ENCODE peak calls at places on chromosome 7, in nine cellular contexts. One of them, this sample, is unnamed.

GRCh38 chr7:95716357-95717122 is 55.8 kb upstream of the DYNC1I1 start:
- DNase-seq in CD8-positive, alpha-beta memory T cell: no peak
- DNase-seq in CD8-positive, alpha-beta T cell: no peak
- DNase-seq in NT2/D1: no peak
- DNase-seq in left ventricle myocardium inferior: no peak
- DNase-seq in neural progenitor cell: no peak
- DNase-seq in GM23248: no peak
- DNase-seq in CD4-positive, CD25-positive, alpha-beta regulatory T cell: no peak
- DNase-seq in upper lobe of left lung: no peak
- DNase-seq in this sample: no peak

GRCh38 chr7:106329971-106330733 is 45.4 kb upstream of the NAMPT start:
- DNase-seq in CD8-positive, alpha-beta memory T cell: no peak
- DNase-seq in neural progenitor cell: no peak
- DNase-seq in CD8-positive, alpha-beta T cell: no peak
- DNase-seq in upper lobe of left lung: no peak
- DNase-seq in NT2/D1: no peak
- DNase-seq in CD4-positive, CD25-positive, alpha-beta regulatory T cell: no peak
- DNase-seq in left ventricle myocardium inferior: no peak
- DNase-seq in GM23248: peak; percentile 65
- DNase-seq in this sample: no peak

GRCh38 chr7:85186521-85187241 is at the start of gene SEMA3D:
- DNase-seq in CD4-positive, CD25-positive, alpha-beta regulatory T cell: no peak
- DNase-seq in CD8-positive, alpha-beta T cell: no peak
- DNase-seq in CD8-positive, alpha-beta memory T cell: no peak
- DNase-seq in left ventricle myocardium inferior: peak; percentile 51
- DNase-seq in neural progenitor cell: peak; percentile 92
- DNase-seq in upper lobe of left lung: peak; percentile 94
- DNase-seq in NT2/D1: peak; percentile 83
- DNase-seq in GM23248: peak; percentile 94
- DNase-seq in this sample: peak; percentile 80

GRCh38 chr7:1459930-1460756 is 873 bp upstream of the MICALL2 start:
- DNase-seq in GM23248: peak; percentile 56
- DNase-seq in neural progenitor cell: no peak
- DNase-seq in CD8-positive, alpha-beta memory T cell: peak; percentile 6
- DNase-seq in NT2/D1: no peak
- DNase-seq in upper lobe of left lung: no peak
- DNase-seq in CD8-positive, alpha-beta T cell: no peak
- DNase-seq in left ventricle myocardium inferior: peak; percentile 35
- DNase-seq in CD4-positive, CD25-positive, alpha-beta regulatory T cell: no peak
- DNase-seq in this sample: no peak

GRCh38 chr7:55971045-55971444 is 6.7 kb downstream of the NIPSNAP2 start:
- DNase-seq in left ventricle myocardium inferior: no peak
- DNase-seq in upper lobe of left lung: no peak
- DNase-seq in CD4-positive, CD25-positive, alpha-beta regulatory T cell: no peak
- DNase-seq in NT2/D1: no peak
- DNase-seq in CD8-positive, alpha-beta T cell: no peak
- DNase-seq in GM23248: no peak
- DNase-seq in neural progenitor cell: no peak
- DNase-seq in CD8-positive, alpha-beta memory T cell: no peak
- DNase-seq in this sample: no peak

GRCh38 chr7:1733206-1733907 is 63.3 kb downstream of the ELFN1 start:
- DNase-seq in NT2/D1: no peak
- DNase-seq in CD8-positive, alpha-beta T cell: no peak
- DNase-seq in CD8-positive, alpha-beta memory T cell: no peak
- DNase-seq in GM23248: no peak
- DNase-seq in left ventricle myocardium inferior: peak; percentile 40
- DNase-seq in neural progenitor cell: no peak
- DNase-seq in CD4-positive, CD25-positive, alpha-beta regulatory T cell: no peak
- DNase-seq in upper lobe of left lung: peak; percentile 47
- DNase-seq in this sample: no peak

GRCh38 chr7:108062250-108063014 is 59.5 kb upstream of the LAMB1 start:
- DNase-seq in NT2/D1: no peak
- DNase-seq in left ventricle myocardium inferior: no peak
- DNase-seq in CD8-positive, alpha-beta memory T cell: no peak
- DNase-seq in upper lobe of left lung: no peak
- DNase-seq in CD4-positive, CD25-positive, alpha-beta regulatory T cell: no peak
- DNase-seq in CD8-positive, alpha-beta T cell: no peak
- DNase-seq in GM23248: peak; percentile 56
- DNase-seq in neural progenitor cell: no peak
- DNase-seq in this sample: no peak

GRCh38 chr7:142391191-142391992 is 133.5 kb upstream of the PRSS58 start:
- DNase-seq in CD8-positive, alpha-beta T cell: peak; percentile 45
- DNase-seq in upper lobe of left lung: peak; percentile 23
- DNase-seq in CD4-positive, CD25-positive, alpha-beta regulatory T cell: no peak
- DNase-seq in left ventricle myocardium inferior: no peak
- DNase-seq in neural progenitor cell: peak; percentile 82
- DNase-seq in GM23248: peak; percentile 35
- DNase-seq in NT2/D1: peak; percentile 46
- DNase-seq in CD8-positive, alpha-beta memory T cell: no peak
- DNase-seq in this sample: peak; percentile 57

GRCh38 chr7:100957832-100958421 is 8.6 kb downstream of the MUC3A start:
- DNase-seq in CD8-positive, alpha-beta T cell: no peak
- DNase-seq in CD8-positive, alpha-beta memory T cell: no peak
- DNase-seq in left ventricle myocardium inferior: no peak
- DNase-seq in CD4-positive, CD25-positive, alpha-beta regulatory T cell: no peak
- DNase-seq in NT2/D1: no peak
- DNase-seq in upper lobe of left lung: no peak
- DNase-seq in neural progenitor cell: no peak
- DNase-seq in GM23248: no peak
- DNase-seq in this sample: no peak

GRCh38 chr7:68476966-68477365 is 1121.3 kb upstream of the AUTS2 start:
- DNase-seq in upper lobe of left lung: no peak
- DNase-seq in CD8-positive, alpha-beta memory T cell: no peak
- DNase-seq in GM23248: no peak
- DNase-seq in CD8-positive, alpha-beta T cell: no peak
- DNase-seq in left ventricle myocardium inferior: no peak
- DNase-seq in NT2/D1: no peak
- DNase-seq in CD4-positive, CD25-positive, alpha-beta regulatory T cell: no peak
- DNase-seq in neural progenitor cell: no peak
- DNase-seq in this sample: no peak

GRCh38 chr7:85292908-85293576 is 106.2 kb upstream of the SEMA3D start:
- DNase-seq in upper lobe of left lung: no peak
- DNase-seq in left ventricle myocardium inferior: no peak
- DNase-seq in CD4-positive, CD25-positive, alpha-beta regulatory T cell: no peak
- DNase-seq in neural progenitor cell: no peak
- DNase-seq in GM23248: no peak
- DNase-seq in CD8-positive, alpha-beta memory T cell: no peak
- DNase-seq in CD8-positive, alpha-beta T cell: no peak
- DNase-seq in NT2/D1: no peak
- DNase-seq in this sample: no peak

GRCh38 chr7:82527831-82528230 is 84.3 kb upstream of the CACNA2D1 start:
- DNase-seq in upper lobe of left lung: no peak
- DNase-seq in left ventricle myocardium inferior: no peak
- DNase-seq in GM23248: peak; percentile 50
- DNase-seq in CD8-positive, alpha-beta memory T cell: no peak
- DNase-seq in CD4-positive, CD25-positive, alpha-beta regulatory T cell: no peak
- DNase-seq in NT2/D1: no peak
- DNase-seq in CD8-positive, alpha-beta T cell: no peak
- DNase-seq in neural progenitor cell: no peak
- DNase-seq in this sample: no peak

GRCh38 chr7:134196439-134196838 is 69.3 kb downstream of the LRGUK start:
- DNase-seq in GM23248: no peak
- DNase-seq in CD8-positive, alpha-beta T cell: no peak
- DNase-seq in NT2/D1: no peak
- DNase-seq in upper lobe of left lung: no peak
- DNase-seq in left ventricle myocardium inferior: no peak
- DNase-seq in CD8-positive, alpha-beta memory T cell: no peak
- DNase-seq in neural progenitor cell: no peak
- DNase-seq in CD4-positive, CD25-positive, alpha-beta regulatory T cell: no peak
- DNase-seq in this sample: no peak

GRCh38 chr7:105935250-105935649 is 27.8 kb upstream of the CDHR3 start:
- DNase-seq in CD4-positive, CD25-positive, alpha-beta regulatory T cell: no peak
- DNase-seq in CD8-positive, alpha-beta T cell: no peak
- DNase-seq in upper lobe of left lung: no peak
- DNase-seq in neural progenitor cell: no peak
- DNase-seq in CD8-positive, alpha-beta memory T cell: no peak
- DNase-seq in left ventricle myocardium inferior: no peak
- DNase-seq in NT2/D1: no peak
- DNase-seq in GM23248: no peak
- DNase-seq in this sample: no peak

GRCh38 chr7:121610243-121610642 is 214.1 kb upstream of the FAM3C start:
- DNase-seq in NT2/D1: no peak
- DNase-seq in neural progenitor cell: no peak
- DNase-seq in upper lobe of left lung: no peak
- DNase-seq in left ventricle myocardium inferior: no peak
- DNase-seq in CD4-positive, CD25-positive, alpha-beta regulatory T cell: no peak
- DNase-seq in CD8-positive, alpha-beta T cell: no peak
- DNase-seq in CD8-positive, alpha-beta memory T cell: no peak
- DNase-seq in GM23248: no peak
- DNase-seq in this sample: no peak

GRCh38 chr7:36648441-36648840 is 75.9 kb downstream of the AOAH start:
- DNase-seq in left ventricle myocardium inferior: no peak
- DNase-seq in CD8-positive, alpha-beta memory T cell: no peak
- DNase-seq in NT2/D1: no peak
- DNase-seq in CD4-positive, CD25-positive, alpha-beta regulatory T cell: no peak
- DNase-seq in upper lobe of left lung: no peak
- DNase-seq in neural progenitor cell: no peak
- DNase-seq in CD8-positive, alpha-beta T cell: no peak
- DNase-seq in GM23248: peak; percentile 21
- DNase-seq in this sample: no peak

GRCh38 chr7:32511791-32512190 is 16.5 kb downstream of the AVL9 start:
- DNase-seq in CD8-positive, alpha-beta T cell: no peak
- DNase-seq in upper lobe of left lung: no peak
- DNase-seq in CD8-positive, alpha-beta memory T cell: no peak
- DNase-seq in NT2/D1: no peak
- DNase-seq in left ventricle myocardium inferior: no peak
- DNase-seq in CD4-positive, CD25-positive, alpha-beta regulatory T cell: no peak
- DNase-seq in GM23248: peak; percentile 18
- DNase-seq in neural progenitor cell: no peak
- DNase-seq in this sample: no peak

GRCh38 chr7:48098846-48099245 is 9.8 kb downstream of the UPP1 start:
- DNase-seq in GM23248: no peak
- DNase-seq in neural progenitor cell: no peak
- DNase-seq in CD8-positive, alpha-beta memory T cell: no peak
- DNase-seq in upper lobe of left lung: no peak
- DNase-seq in left ventricle myocardium inferior: no peak
- DNase-seq in CD4-positive, CD25-positive, alpha-beta regulatory T cell: no peak
- DNase-seq in NT2/D1: no peak
- DNase-seq in CD8-positive, alpha-beta T cell: no peak
- DNase-seq in this sample: no peak

GRCh38 chr7:134613623-134614347 is 32.9 kb upstream of the BPGM start:
- DNase-seq in GM23248: peak; percentile 97
- DNase-seq in CD4-positive, CD25-positive, alpha-beta regulatory T cell: no peak
- DNase-seq in upper lobe of left lung: no peak
- DNase-seq in left ventricle myocardium inferior: no peak
- DNase-seq in CD8-positive, alpha-beta T cell: no peak
- DNase-seq in NT2/D1: no peak
- DNase-seq in neural progenitor cell: no peak
- DNase-seq in CD8-positive, alpha-beta memory T cell: no peak
- DNase-seq in this sample: no peak

GRCh38 chr7:124688991-124689390 is 76.6 kb downstream of the GPR37 start:
- DNase-seq in GM23248: peak; percentile 0
- DNase-seq in CD8-positive, alpha-beta T cell: no peak
- DNase-seq in upper lobe of left lung: no peak
- DNase-seq in CD4-positive, CD25-positive, alpha-beta regulatory T cell: no peak
- DNase-seq in left ventricle myocardium inferior: no peak
- DNase-seq in neural progenitor cell: no peak
- DNase-seq in CD8-positive, alpha-beta memory T cell: no peak
- DNase-seq in NT2/D1: no peak
- DNase-seq in this sample: no peak

DNA sequence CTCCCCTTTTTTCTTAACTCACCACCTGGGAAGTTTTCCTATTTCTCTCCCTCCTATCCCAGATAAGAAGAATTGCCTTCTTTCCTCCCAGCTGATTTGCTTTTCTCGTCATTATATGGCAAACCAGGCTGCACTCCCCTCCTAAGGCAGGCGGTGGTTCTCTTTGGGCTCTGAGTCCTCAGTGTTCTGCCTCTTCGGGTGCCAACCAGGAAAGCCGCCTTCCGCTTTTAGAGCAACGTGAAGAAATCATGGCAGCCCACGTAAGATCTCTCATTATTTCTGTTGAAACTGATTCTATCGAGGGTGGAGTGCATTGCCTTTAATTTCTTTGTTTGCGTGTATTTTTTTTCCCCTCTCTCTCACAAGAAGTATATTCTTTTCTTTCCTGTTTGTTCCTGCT is 141.9 kb downstream of the CUX1 start:
- DNase-seq in GM23248: no peak
- DNase-seq in left ventricle myocardium inferior: no peak
- DNase-seq in upper lobe of left lung: no peak
- DNase-seq in NT2/D1: no peak
- DNase-seq in CD8-positive, alpha-beta memory T cell: no peak
- DNase-seq in neural progenitor cell: no peak
- DNase-seq in CD4-positive, CD25-positive, alpha-beta regulatory T cell: no peak
- DNase-seq in CD8-positive, alpha-beta T cell: no peak
- DNase-seq in this sample: no peak
- H3K4me1 ChIP-seq in GM23248: peaks cover under 1% of the 10 kb centered on the region
- H3K4me1 ChIP-seq in left ventricle myocardium inferior: peaks cover 68% of the 10 kb centered on the region
- H3K4me1 ChIP-seq in upper lobe of left lung: no peaks in the 10 kb centered on the region
- H3K4me1 ChIP-seq in NT2/D1: no peaks in the 10 kb centered on the region
- H3K4me1 ChIP-seq in CD8-positive, alpha-beta memory T cell: no peaks in the 10 kb centered on the region
- H3K4me1 ChIP-seq in neural progenitor cell: peaks cover 3% of the 10 kb centered on the region
- H3K4me1 ChIP-seq in CD4-positive, CD25-positive, alpha-beta regulatory T cell: no peaks in the 10 kb centered on the region
- H3K4me1 ChIP-seq in CD8-positive, alpha-beta T cell: no peaks in the 10 kb centered on the region
- H3K4me1 ChIP-seq in this sample: peaks cover 4% of the 10 kb centered on the region

GRCh38 chr7:151199196-151199874 is 11.0 kb downstream of the H2BK1 start:
- DNase-seq in upper lobe of left lung: peak; percentile 83
- DNase-seq in neural progenitor cell: peak; percentile 52
- DNase-seq in CD4-positive, CD25-positive, alpha-beta regulatory T cell: no peak
- DNase-seq in GM23248: no peak
- DNase-seq in CD8-positive, alpha-beta memory T cell: no peak
- DNase-seq in left ventricle myocardium inferior: no peak
- DNase-seq in NT2/D1: peak; percentile 40
- DNase-seq in CD8-positive, alpha-beta T cell: no peak
- DNase-seq in this sample: no peak
- H3K4me3 ChIP-seq in upper lobe of left lung: no peak overlapping the region
- H3K4me3 ChIP-seq in neural progenitor cell: no peak overlapping the region
- H3K4me3 ChIP-seq in CD4-positive, CD25-positive, alpha-beta regulatory T cell: no peak overlapping the region
- H3K4me3 ChIP-seq in GM23248: no peak overlapping the region
- H3K4me3 ChIP-seq in CD8-positive, alpha-beta memory T cell: no peak overlapping the region
- H3K4me3 ChIP-seq in left ventricle myocardium inferior: no peak overlapping the region
- H3K4me3 ChIP-seq in NT2/D1: no peak overlapping the region
- H3K4me3 ChIP-seq in CD8-positive, alpha-beta T cell: no peak overlapping the region
- H3K4me3 ChIP-seq in this sample: no peak overlapping the region

GRCh38 chr7:39695852-39696586 is 72.6 kb downstream of the RALA start:
- DNase-seq in GM23248: no peak
- DNase-seq in neural progenitor cell: no peak
- DNase-seq in NT2/D1: no peak
- DNase-seq in upper lobe of left lung: no peak
- DNase-seq in CD8-positive, alpha-beta T cell: no peak
- DNase-seq in CD8-positive, alpha-beta memory T cell: no peak
- DNase-seq in CD4-positive, CD25-positive, alpha-beta regulatory T cell: no peak
- DNase-seq in left ventricle myocardium inferior: no peak
- DNase-seq in this sample: no peak
- H3K36me3 ChIP-seq in GM23248: peaks cover 54% of the 10 kb centered on the region
- H3K36me3 ChIP-seq in neural progenitor cell: peaks cover 14% of the 10 kb centered on the region
- H3K36me3 ChIP-seq in NT2/D1: peaks cover 69% of the 10 kb centered on the region
- H3K36me3 ChIP-seq in upper lobe of left lung: peaks cover 62% of the 10 kb centered on the region
- H3K36me3 ChIP-seq in CD8-positive, alpha-beta T cell: peaks cover 11% of the 10 kb centered on the region
- H3K36me3 ChIP-seq in CD8-positive, alpha-beta memory T cell: peaks cover 8% of the 10 kb centered on the region
- H3K36me3 ChIP-seq in CD4-positive, CD25-positive, alpha-beta regulatory T cell: peaks cover 61% of the 10 kb centered on the region
- H3K36me3 ChIP-seq in left ventricle myocardium inferior: peaks cover 58% of the 10 kb centered on the region
- H3K36me3 ChIP-seq in this sample: peaks cover 24% of the 10 kb centered on the region

DNA sequence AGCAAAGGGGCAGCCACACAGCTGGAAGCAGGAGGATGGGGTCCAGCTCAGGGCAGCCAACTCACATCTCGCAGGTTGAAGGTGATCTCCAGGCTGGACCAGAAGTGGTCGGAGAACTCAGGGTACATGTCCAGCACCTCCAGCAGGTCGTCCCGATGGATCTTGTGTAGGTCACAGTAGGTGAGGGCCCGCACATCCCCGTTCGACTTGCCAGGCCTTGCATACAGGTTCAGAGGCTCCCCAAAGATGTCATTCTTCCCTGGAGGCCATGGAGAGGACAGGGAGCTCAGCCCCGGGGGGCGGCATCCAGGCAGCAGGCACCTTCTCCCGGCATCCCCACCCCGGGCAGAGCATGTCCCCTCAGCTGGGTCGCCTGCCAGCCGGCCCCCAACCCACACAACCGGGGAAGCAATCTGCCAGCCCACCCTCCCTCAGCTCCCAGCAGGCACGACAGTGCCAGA is 29.3 kb downstream of the KCNH2 start:
- DNase-seq in neural progenitor cell: no peak
- DNase-seq in left ventricle myocardium inferior: peak; percentile 11
- DNase-seq in upper lobe of left lung: peak; percentile 75
- DNase-seq in CD4-positive, CD25-positive, alpha-beta regulatory T cell: no peak
- DNase-seq in GM23248: no peak
- DNase-seq in CD8-positive, alpha-beta T cell: no peak
- DNase-seq in CD8-positive, alpha-beta memory T cell: no peak
- DNase-seq in NT2/D1: no peak
- DNase-seq in this sample: no peak
- H3K4me1 ChIP-seq in neural progenitor cell: peaks cover 27% of the 10 kb centered on the region
- H3K4me1 ChIP-seq in left ventricle myocardium inferior: peaks cover 56% of the 10 kb centered on the region
- H3K4me1 ChIP-seq in upper lobe of left lung: no peaks in the 10 kb centered on the region
- H3K4me1 ChIP-seq in CD4-positive, CD25-positive, alpha-beta regulatory T cell: no peaks in the 10 kb centered on the region
- H3K4me1 ChIP-seq in GM23248: no peaks in the 10 kb centered on the region
- H3K4me1 ChIP-seq in CD8-positive, alpha-beta T cell: no peaks in the 10 kb centered on the region
- H3K4me1 ChIP-seq in CD8-positive, alpha-beta memory T cell: no peaks in the 10 kb centered on the region
- H3K4me1 ChIP-seq in NT2/D1: peaks cover 18% of the 10 kb centered on the region
- H3K4me1 ChIP-seq in this sample: no peaks in the 10 kb centered on the region